ENCODE peak calls at places on chromosomes 6 and 20, in eight cellular contexts. R is IMR-90, U is HFFc6, O is pancreas, N is cardiac muscle cell, Y is suprapubic skin, D is activated B cell treated with CpG ODN at 0.5 μM for 24 hours, Q is stomach. L is an unnamed sample.

GRCh38 chr20:4071177-4071723 is 55.9 kb upstream of the RNF24 start:
- DNase-seq in D (no peak), Y (no peak), U (no peak), O (no peak), R (no peak), Q (no peak), N (no peak), L (no peak)

GRCh38 chr6:53038148-53038547 is 27.1 kb upstream of the FBXO9 start:
- DNase-seq in U (no peak), O (no peak), R (peak), Y (no peak), N (no peak), D (no peak), Q (no peak), L (no peak)

GRCh38 chr6:33950891-33951889 is 147.4 kb upstream of the MLN start:
- DNase-seq in Y (no peak), D (no peak), Q (no peak), U (no peak), O (no peak), N (no peak), R (no peak), L (no peak)

GRCh38 chr6:107564223-107564855 is 74.4 kb downstream of the SOBP start:
- DNase-seq in N (no peak), D (no peak), Q (no peak), Y (no peak), O (no peak), U (no peak), R (no peak), L (no peak)

GRCh38 chr6:142746524-142746923 is 198.5 kb downstream of the HIVEP2 start:
- DNase-seq in D (no peak), N (peak), Q (no peak), O (no peak), U (no peak), Y (no peak), R (peak), L (no peak)

GRCh38 chr20:32479012-32479411 is 106.1 kb downstream of the NOL4L start:
- DNase-seq in D (no peak), Y (no peak), R (no peak), Q (no peak), O (no peak), U (no peak), N (no peak), L (no peak)

GRCh38 chr20:5767493-5768098 is 17.4 kb downstream of the SHLD1 start:
- DNase-seq in N (no peak), Y (no peak), U (no peak), R (no peak), Q (no peak), D (no peak), O (no peak), L (no peak)

GRCh38 chr6:370555-370954 is 21.0 kb upstream of the IRF4 start:
- DNase-seq in R (no peak), N (no peak), U (no peak), Y (no peak), D (no peak), Q (no peak), O (no peak), L (no peak)

GRCh38 chr20:52972190-52972937 is at the start of gene TSHZ2:
- DNase-seq in D (no peak), O (peak), Y (peak), Q (peak), N (peak), U (no peak), R (peak), L (peak)

GRCh38 chr6:110063864-110064263 is 85.8 kb downstream of the GPR6 start:
- DNase-seq in O (no peak), U (no peak), Y (no peak), Q (no peak), N (no peak), R (no peak), D (no peak), L (no peak)

GRCh38 chr6:147207851-147208754 is 3.9 kb downstream of the STXBP5 start:
- DNase-seq in D (no peak), U (no peak), Y (no peak), O (no peak), R (peak), Q (no peak), N (no peak), L (no peak)

GRCh38 chr20:24235224-24235735 is 234.1 kb upstream of the SYNDIG1 start:
- DNase-seq in O (no peak), D (no peak), N (no peak), R (no peak), U (no peak), Q (no peak), Y (no peak), L (no peak)

GRCh38 chr6:31794294-31794865 is 1.2 kb downstream of the VARS1 start:
- DNase-seq in R (peak), Y (no peak), N (no peak), U (peak), O (no peak), Q (no peak), D (no peak), L (no peak)

GRCh38 chr6:73579851-73580246 is 59.0 kb upstream of the EEF1A1 start:
- DNase-seq in N (no peak), R (peak), O (no peak), U (peak), Q (peak), D (no peak), Y (no peak), L (no peak)

GRCh38 chr6:128305228-128305627 is 215.2 kb downstream of the PTPRK start:
- DNase-seq in D (no peak), Q (no peak), U (peak), O (no peak), Y (no peak), N (no peak), R (peak), L (no peak)

GRCh38 chr6:160247457-160247883 is 11.2 kb downstream of the SLC22A2 start:
- DNase-seq in R (no peak), N (no peak), U (no peak), Y (no peak), O (no peak), D (no peak), Q (no peak), L (no peak)

GRCh38 chr20:57006411-57007170 is 259.9 kb downstream of the BMP7 start:
- DNase-seq in Y (no peak), U (no peak), N (no peak), Q (no peak), D (no peak), R (no peak), O (no peak), L (no peak)

GRCh38 chr6:42190784-42191183 is 4.0 kb downstream of the GUCA1B start:
- DNase-seq in Y (no peak), D (no peak), O (no peak), Q (no peak), N (no peak), R (peak), U (peak), L (no peak)

GRCh38 chr6:111837641-111838500 is 35.4 kb downstream of the FYN start:
- DNase-seq in Q (no peak), Y (no peak), O (no peak), D (no peak), U (no peak), R (no peak), N (no peak), L (no peak)

GRCh38 chr6:125086716-125087115 is 66.9 kb upstream of the TPD52L1 start:
- DNase-seq in Y (no peak), O (no peak), Q (no peak), N (no peak), U (no peak), R (no peak), D (no peak), L (no peak)

GRCh38 chr6:30834643-30835042 is 49.7 kb upstream of the DDR1 start:
- DNase-seq in N (no peak), Y (no peak), Q (no peak), R (no peak), U (no peak), O (no peak), D (no peak), L (no peak)

GRCh38 chr6:113669641-113670040 is 187.5 kb upstream of the MARCKS start:
- DNase-seq in Y (no peak), O (no peak), Q (no peak), R (no peak), N (no peak), U (no peak), D (no peak), L (no peak)

GRCh38 chr6:27161946-27162603 is 85.4 kb upstream of the PRSS16 start:
- DNase-seq in O (no peak), U (peak), D (no peak), R (peak), Y (no peak), Q (no peak), N (peak), L (no peak)

GRCh38 chr20:47304287-47304686 is 52.2 kb downstream of the ZMYND8 start:
- DNase-seq in O (no peak), D (no peak), Y (no peak), Q (peak), U (peak), R (peak), N (no peak), L (no peak)

GRCh38 chr20:8661229-8662023 is 407.5 kb upstream of the PLCB4 start:
- DNase-seq in R (no peak), D (no peak), Q (no peak), Y (no peak), O (no peak), U (no peak), N (peak), L (no peak)

GRCh38 chr20:10555865-10556308 is 117.9 kb downstream of the JAG1 start:
- DNase-seq in D (no peak), Q (no peak), N (no peak), O (no peak), R (peak), U (peak), Y (no peak), L (no peak)

GRCh38 chr6:137497722-137498463 is 3.7 kb upstream of the OLIG3 start:
- DNase-seq in D (peak), Q (no peak), N (peak), Y (no peak), O (no peak), U (no peak), R (no peak), L (no peak)

GRCh38 chr6:5333653-5334052 is 72.3 kb downstream of the FARS2 start:
- DNase-seq in Y (no peak), Q (no peak), O (no peak), N (no peak), D (no peak), R (peak), U (peak), L (no peak)

GRCh38 chr6:140366991-140367390 is 992.5 kb upstream of the CITED2 start:
- DNase-seq in U (peak), N (no peak), O (no peak), Y (no peak), Q (no peak), R (peak), D (no peak), L (no peak)

GRCh38 chr20:15582146-15582776 is 991.0 kb downstream of the KIF16B start:
- DNase-seq in N (no peak), Y (no peak), R (peak), O (no peak), Q (no peak), U (no peak), D (no peak), L (no peak)

GRCh38 chr6:114000066-114000465 is 29.1 kb upstream of the HDAC2 start:
- DNase-seq in N (no peak), Y (no peak), Q (no peak), O (no peak), D (no peak), R (peak), U (peak), L (no peak)

GRCh38 chr6:157236040-157236725 is 87.1 kb downstream of the TMEM242 start:
- DNase-seq in Y (peak), R (no peak), O (peak), U (no peak), D (peak), Q (no peak), N (peak), L (no peak)

GRCh38 chr6:50699086-50699886 is 14.0 kb upstream of the TFAP2D start:
- DNase-seq in Y (no peak), U (no peak), O (no peak), R (no peak), D (no peak), Q (no peak), N (peak), L (no peak)

GRCh38 chr6:10962673-10963072 is 75.8 kb downstream of the SYCP2L start:
- DNase-seq in N (no peak), Y (no peak), O (no peak), Q (no peak), R (peak), U (peak), D (no peak), L (no peak)

GRCh38 chr20:23152308-23152892 is 66.3 kb upstream of the CD93 start:
- DNase-seq in U (peak), Y (no peak), O (no peak), D (no peak), N (peak), Q (peak), R (peak), L (peak)

GRCh38 chr6:6584310-6585002 is 4.1 kb upstream of the LY86 start:
- DNase-seq in Q (no peak), Y (no peak), D (no peak), N (no peak), R (no peak), U (no peak), O (no peak), L (no peak)
- TF ChIP-seq CTCF in Q (no peak), Y (no peak), D (no peak), N (no peak), R (no peak), U (no peak), O (no peak), L (no peak)

GRCh38 chr6:68876792-68877493 is 241.9 kb downstream of the ADGRB3 start:
- DNase-seq in U (no peak), O (no peak), N (peak), D (no peak), Q (no peak), Y (no peak), R (peak), L (no peak)
- TF ChIP-seq CTCF in U (peak), O (no peak), N (peak), D (no peak), Q (no peak), Y (peak), R (peak), L (peak)

GRCh38 chr6:116533233-116533957 is 12.1 kb downstream of the TRAPPC3L start:
- DNase-seq in O (no peak), D (no peak), R (no peak), N (no peak), Q (no peak), Y (no peak), U (no peak), L (no peak)
- TF ChIP-seq CTCF in O (no peak), D (no peak), R (no peak), N (no peak), Q (no peak), Y (no peak), U (no peak), L (no peak)

GRCh38 chr6:48085131-48085741 is 25.8 kb downstream of the PTCHD4 start:
- DNase-seq in R (no peak), O (no peak), D (no peak), U (no peak), Q (no peak), N (no peak), Y (no peak), L (no peak)

GRCh38 chr6:48087448-48087847 is 23.5 kb downstream of the PTCHD4 start:
- DNase-seq in R (peak), U (peak), Y (no peak), D (no peak), N (no peak), O (no peak), Q (no peak), L (no peak)

GRCh38 chr6:48084201-48084600 is 26.8 kb downstream of the PTCHD4 start:
- DNase-seq in Y (no peak), N (no peak), D (no peak), O (no peak), Q (no peak), U (no peak), R (peak), L (no peak)

GRCh38 chr6:48080227-48081009 is 30.6 kb downstream of the PTCHD4 start:
- DNase-seq in D (no peak), Y (no peak), U (no peak), N (no peak), O (no peak), R (no peak), Q (no peak), L (no peak)

GRCh38 chr6:48086187-48086586 is 24.8 kb downstream of the PTCHD4 start:
- DNase-seq in U (no peak), Y (no peak), Q (no peak), O (no peak), R (no peak), D (no peak), N (no peak), L (no peak)
- TF ChIP-seq CTCF in U (peak), Y (no peak), Q (no peak), O (no peak), R (peak), D (no peak), N (peak), L (no peak)

L was measured in mesothelial cell of epicardium.